ENCODE peak calls at places on chromosome 13, in four cellular contexts. B, V, S and A are unnamed samples.

GRCh38 chr13:43405457-43405856 is 381.3 kb downstream of the ENOX1 start:
- DNase-seq in B (no peak), V (peak; percentile 25), S (no peak), A (no peak)

GRCh38 chr13:98557934-98558630 is 18.8 kb downstream of the STK24 start:
- DNase-seq in B (no peak), V (no peak), S (no peak), A (no peak)

GRCh38 chr13:87094646-87095045 is 576.5 kb upstream of the SLITRK5 start:
- DNase-seq in B (no peak), V (no peak), S (no peak), A (no peak)

GRCh38 chr13:113029487-113030258 is 60.7 kb downstream of the MCF2L start:
- DNase-seq in B (no peak), V (peak; percentile 8), S (peak; percentile 25), A (peak; percentile 92)

GRCh38 chr13:34591801-34592454 is 350.1 kb upstream of the NBEA start:
- DNase-seq in B (no peak), V (no peak), S (no peak), A (no peak)

GRCh38 chr13:23579886-23580706 is 9.9 kb downstream of the TNFRSF19 start:
- DNase-seq in B (no peak), V (no peak), S (no peak), A (no peak)

GRCh38 chr13:57996717-57997116 is 365.2 kb downstream of the PCDH17 start:
- DNase-seq in B (no peak), V (no peak), S (no peak), A (no peak)

GRCh38 chr13:81283062-81283461 is 942.1 kb upstream of the SPRY2 start:
- DNase-seq in B (no peak), V (no peak), S (no peak), A (no peak)

GRCh38 chr13:30618186-30618937 is 642 bp downstream of the USPL1 start:
- DNase-seq in B (no peak), V (no peak), S (peak; percentile 4), A (no peak)

GRCh38 chr13:46578590-46578975 is 25.6 kb downstream of the LRCH1 start:
- DNase-seq in B (no peak), V (no peak), S (no peak), A (no peak)

GRCh38 chr13:110425444-110425780 is 118.3 kb downstream of the COL4A2 start:
- DNase-seq in B (no peak), V (no peak), S (no peak), A (no peak)

GRCh38 chr13:106602178-106602577 is 34.2 kb upstream of the ARGLU1 start:
- DNase-seq in B (no peak), V (no peak), S (no peak), A (no peak)

GRCh38 chr13:79621902-79622301 is 140.9 kb downstream of the NDFIP2 start:
- DNase-seq in B (no peak), V (no peak), S (no peak), A (no peak)
- H3K4me2 ChIP-seq in B (no peak overlapping the region), V (no peak overlapping the region), S (no peak overlapping the region), A (no peak overlapping the region)

GRCh38 chr13:83730674-83731073 is 151.6 kb downstream of the SLITRK1 start:
- DNase-seq in B (no peak), V (no peak), S (no peak), A (no peak)
- TF ChIP-seq PBX3 in B (no peak), V (no peak), S (no peak), A (no peak)

GRCh38 chr13:27969073-27969865 is at the start of gene CDX2:
- DNase-seq in B (no peak), V (peak; percentile 16), S (no peak), A (peak; percentile 22)
- H3K4me2 ChIP-seq in B (no peak within 1 kb of the TSS), V (peak within 1 kb of the TSS; percentile 96), S (peak within 1 kb of the TSS; percentile 68), A (no peak within 1 kb of the TSS)

GRCh38 chr13:97414392-97414791 is 19.6 kb upstream of the RAP2A start:
- DNase-seq in B (no peak), V (no peak), S (no peak), A (no peak)
- TF ChIP-seq PBX3 in B (no peak), V (no peak), S (no peak), A (no peak)

DNA sequence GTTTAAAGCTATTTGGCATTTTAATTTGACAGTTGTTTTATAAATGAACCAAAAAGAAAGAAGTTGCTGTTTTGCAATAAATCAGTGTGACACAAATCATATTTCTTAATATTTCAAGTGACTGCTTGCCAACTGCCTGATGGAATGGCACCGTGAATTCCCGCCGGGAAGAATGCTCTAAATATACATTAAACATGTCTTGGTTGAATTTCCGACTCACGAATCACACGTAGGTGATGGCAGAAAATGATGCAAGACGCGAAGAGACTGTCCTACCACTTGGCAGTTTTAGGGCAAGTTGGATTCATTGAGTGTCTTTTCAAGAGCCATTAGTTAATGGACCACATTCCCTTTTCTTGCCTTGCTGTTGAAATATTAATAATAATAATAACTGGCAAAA is 3.1 kb upstream of the GJB2 start:
- DNase-seq in B (no peak), V (no peak), S (no peak), A (no peak)
- H3K4me2 ChIP-seq in B (no peak overlapping the region), V (no peak overlapping the region), S (no peak overlapping the region), A (no peak overlapping the region)

DNA sequence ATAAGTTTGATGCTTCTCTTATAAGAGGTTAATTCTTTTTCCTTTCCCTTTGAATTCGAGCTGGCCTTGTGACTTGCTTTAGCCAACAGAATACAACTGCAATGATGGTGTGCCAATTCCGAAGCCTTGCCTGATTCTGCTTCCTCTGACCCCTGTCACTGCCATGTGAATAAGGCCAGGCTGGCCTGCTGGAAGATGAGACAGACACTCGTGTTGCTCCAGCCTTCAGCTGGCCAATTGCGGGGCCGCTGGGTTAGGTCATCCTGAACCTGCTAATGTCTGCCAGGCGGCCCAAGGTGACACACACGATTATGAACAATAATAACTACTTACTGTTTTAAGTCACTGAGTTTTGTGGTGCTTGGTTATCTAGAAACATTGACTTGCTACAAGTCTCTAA is 352.0 kb downstream of the MYO16 start:
- DNase-seq in B (no peak), V (no peak), S (no peak), A (no peak)
- TF ChIP-seq PBX3 in B (no peak), V (no peak), S (no peak), A (no peak)

GRCh38 chr13:21826214-21827015 is 155.5 kb downstream of the FGF9 start:
- DNase-seq in B (no peak), V (no peak), S (no peak), A (no peak)
- H3K4me2 ChIP-seq in B (no peak overlapping the region), V (no peak overlapping the region), S (no peak overlapping the region), A (no peak overlapping the region)

DNA sequence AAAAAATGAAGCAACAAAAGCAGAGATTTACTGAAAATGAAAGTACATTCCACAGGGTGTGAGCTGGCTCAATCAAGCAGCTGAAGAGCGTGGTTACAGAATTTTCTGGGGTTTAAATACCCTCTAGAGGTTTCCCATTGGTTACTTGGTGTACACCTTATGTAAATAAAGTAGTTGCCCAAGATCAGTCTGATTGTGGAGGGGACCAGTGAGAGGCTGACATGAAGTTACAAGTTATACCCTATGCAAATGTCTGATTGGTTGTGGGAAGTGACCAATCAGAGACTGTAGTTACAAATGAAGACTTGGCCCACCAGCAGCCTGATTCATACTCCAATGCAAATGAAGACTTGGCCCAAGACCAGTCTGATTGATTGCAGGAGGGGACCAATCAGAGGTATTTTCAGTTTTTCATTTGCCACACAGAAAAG is 30.0 kb downstream of the KCTD12 start:
- DNase-seq in B (no peak), V (no peak), S (no peak), A (no peak)
- TF ChIP-seq PBX3 in B (no peak), V (no peak), S (no peak), A (no peak)

GRCh38 chr13:29537736-29538624 is 57.5 kb downstream of the SLC7A1 start:
- DNase-seq in B (no peak), V (no peak), S (no peak), A (no peak)
- H3K4me2 ChIP-seq in B (no peak overlapping the region), V (no peak overlapping the region), S (no peak overlapping the region), A (no peak overlapping the region)